ENCODE peak calls at places on chromosomes 13 and 19, in ten cellular contexts. O, I, L, Q, U, B, R, H, J and G are unnamed samples.
A peak's percentile ranks its signal among the peaks of the same experiment; 100 is the strongest.

GRCh38 chr13:112247471-112248405 is 128.4 kb upstream of the SPACA7 start:
- DNase-seq in O (no peak), I (no peak), L (no peak), Q (no peak), U (no peak), B (no peak), R (no peak), H (no peak), J (no peak), G (no peak)

GRCh38 chr13:103815619-103816018 is 749.4 kb upstream of the SLC10A2 start:
- DNase-seq in O (no peak), I (no peak), L (no peak), Q (no peak), U (no peak), B (no peak), R (no peak), H (no peak), J (no peak), G (no peak)

GRCh38 chr19:53649746-53650593 is 18.2 kb downstream of the DPRX start:
- DNase-seq in O (no peak), I (no peak), L (no peak), Q (no peak), U (no peak), B (no peak), R (no peak), H (peak; percentile 86), J (no peak), G (no peak)

GRCh38 chr19:45524575-45525129 is 17.4 kb downstream of the VASP start:
- DNase-seq in O (no peak), I (no peak), L (no peak), Q (no peak), U (no peak), B (no peak), R (no peak), H (no peak), J (no peak), G (no peak)

GRCh38 chr19:35497406-35497805 is 7.1 kb upstream of the KRTDAP start:
- DNase-seq in O (no peak), I (no peak), L (no peak), Q (no peak), U (no peak), B (no peak), R (no peak), H (no peak), J (no peak), G (no peak)

GRCh38 chr19:4337906-4338440 is 654 bp downstream of the STAP2 start:
- DNase-seq in O (no peak), I (no peak), L (no peak), Q (no peak), U (peak; percentile 27), B (no peak), R (no peak), H (peak; percentile 17), J (peak; percentile 68), G (no peak)

GRCh38 chr19:970695-971094 is 13.4 kb upstream of the WDR18 start:
- DNase-seq in O (no peak), I (peak; percentile 31), L (no peak), Q (no peak), U (no peak), B (no peak), R (no peak), H (peak; percentile 71), J (no peak), G (no peak)

GRCh38 chr13:39370554-39370953 is 232.4 kb downstream of the LHFPL6 start:
- DNase-seq in O (no peak), I (no peak), L (peak; percentile 50), Q (no peak), U (no peak), B (no peak), R (no peak), H (peak; percentile 57), J (no peak), G (no peak)

GRCh38 chr19:37963190-37963947 is 56.4 kb downstream of the SIPA1L3 start:
- DNase-seq in O (no peak), I (no peak), L (peak; percentile 60), Q (no peak), U (peak; percentile 50), B (no peak), R (no peak), H (no peak), J (no peak), G (no peak)

GRCh38 chr13:49791753-49792549 is 531 bp downstream of the KPNA3 start:
- DNase-seq in O (peak; percentile 26), I (peak; percentile 62), L (peak; percentile 84), Q (no peak), U (peak; percentile 52), B (no peak), R (no peak), H (peak; percentile 41), J (peak; percentile 54), G (peak; percentile 57)